ENCODE peak calls at places on chromosomes 12 and 14, in seven cellular contexts. X is CD8-positive, alpha-beta T cell; J is adrenal gland; G is fibroblast of mammary gland; C is mucosa of descending colon; N is AG04450; W is ascending aorta. U is an unnamed sample.
A peak's percentile ranks its signal among the peaks of the same experiment; 100 is the strongest.

GRCh38 chr14:89720741-89721315 is 233.7 kb downstream of the EFCAB11 start:
- DNase-seq in X (peak; percentile 75), J (peak; percentile 66), G (no peak), C (peak; percentile 45), N (no peak), W (peak; percentile 30), U (no peak)

GRCh38 chr12:76272292-76272691 is 75.9 kb downstream of the BBS10 start:
- DNase-seq in X (no peak), J (no peak), G (no peak), C (no peak), N (no peak), W (no peak), U (no peak)

GRCh38 chr12:54217309-54217661 is 28.5 kb upstream of the SMUG1 start:
- DNase-seq in X (no peak), J (no peak), G (no peak), C (no peak), N (no peak), W (no peak), U (no peak)

GRCh38 chr14:51304956-51305355 is 64.9 kb downstream of the TMX1 start:
- DNase-seq in X (no peak), J (no peak), G (peak; percentile 94), C (no peak), N (peak; percentile 80), W (no peak), U (no peak)

GRCh38 chr12:65462506-65462905 is 184.0 kb downstream of the MSRB3 start:
- DNase-seq in X (no peak), J (no peak), G (no peak), C (no peak), N (no peak), W (no peak), U (no peak)

GRCh38 chr12:71610036-71610795 is 53.4 kb downstream of the ZFC3H1 start:
- DNase-seq in X (no peak), J (no peak), G (no peak), C (no peak), N (no peak), W (no peak), U (no peak)

GRCh38 chr12:111182391-111182790 is 186.5 kb downstream of the PHETA1 start:
- DNase-seq in X (no peak), J (no peak), G (no peak), C (no peak), N (no peak), W (no peak), U (no peak)

GRCh38 chr12:5963515-5963914 is 18.5 kb upstream of the ANO2 start:
- DNase-seq in X (no peak), J (no peak), G (no peak), C (no peak), N (no peak), W (no peak), U (no peak)

GRCh38 chr12:130161261-130162231 is 718 bp upstream of the FZD10 start:
- DNase-seq in X (no peak), J (peak; percentile 53), G (peak; percentile 5), C (peak; percentile 36), N (no peak), W (no peak), U (no peak)

GRCh38 chr12:107570721-107571120 is 114.9 kb upstream of the PWP1 start:
- DNase-seq in X (no peak), J (no peak), G (peak; percentile 51), C (peak; percentile 57), N (peak; percentile 16), W (no peak), U (no peak)

GRCh38 chr12:91133871-91134270 is 22.6 kb upstream of the LUM start:
- DNase-seq in X (no peak), J (no peak), G (peak; percentile 88), C (no peak), N (peak; percentile 67), W (no peak), U (no peak)

DNA sequence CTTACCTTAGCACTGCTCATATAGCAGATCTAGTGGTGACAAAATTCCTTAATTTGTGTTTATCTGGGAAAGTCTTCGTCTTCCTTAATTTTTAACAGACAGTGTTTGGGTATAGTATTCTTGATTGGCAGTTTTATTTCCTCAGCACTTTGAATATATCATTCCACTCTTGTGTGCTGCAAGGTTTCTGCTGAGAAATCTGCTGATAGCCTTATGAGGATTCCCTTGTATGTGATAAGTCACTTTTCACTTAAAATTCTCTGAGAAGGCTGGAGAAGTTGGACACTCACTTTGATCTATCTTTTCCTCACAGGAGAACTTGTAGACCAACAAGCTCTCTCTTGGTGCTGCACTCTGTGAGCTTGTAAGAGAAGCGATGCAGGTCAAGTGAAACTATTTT is 306.1 kb upstream of the RTL1 start:
- DNase-seq in X (no peak), J (no peak), G (no peak), C (no peak), N (no peak), W (no peak), U (no peak)
- H3K4me3 ChIP-seq in X (no peak overlapping the region), J (no peak overlapping the region), G (no peak overlapping the region), C (no peak overlapping the region), N (no peak overlapping the region), W (no peak overlapping the region), U (no peak overlapping the region)

DNA sequence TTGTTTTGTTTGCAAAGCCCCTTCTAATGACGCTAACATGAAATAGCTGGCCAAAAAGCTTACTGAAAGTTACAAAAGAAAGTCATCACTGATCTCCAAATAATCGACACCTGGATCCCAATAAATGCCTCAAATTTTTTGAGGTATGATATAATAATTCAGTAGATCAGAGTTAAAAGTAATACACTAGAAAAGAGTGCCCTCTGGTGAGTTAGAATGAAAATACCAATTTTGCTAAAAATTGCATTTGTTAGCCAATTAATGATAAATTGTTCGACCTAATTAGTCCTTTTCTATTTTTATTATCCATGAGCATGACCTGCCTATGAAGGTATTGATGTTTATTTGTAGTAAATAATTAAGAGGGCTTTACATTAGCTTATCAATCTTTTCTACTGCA is 78.6 kb downstream of the CEP128 start:
- DNase-seq in X (no peak), J (no peak), G (no peak), C (no peak), N (no peak), W (no peak), U (no peak)
- TF ChIP-seq CTCF in X (no peak), J (no peak), G (peak; percentile 22), C (no peak), N (peak; percentile 46), W (no peak), U (peak; percentile 16)

GRCh38 chr14:57362356-57362755 is 28.0 kb upstream of the NAA30 start:
- DNase-seq in X (no peak), J (no peak), G (no peak), C (no peak), N (no peak), W (no peak), U (no peak)

DNA sequence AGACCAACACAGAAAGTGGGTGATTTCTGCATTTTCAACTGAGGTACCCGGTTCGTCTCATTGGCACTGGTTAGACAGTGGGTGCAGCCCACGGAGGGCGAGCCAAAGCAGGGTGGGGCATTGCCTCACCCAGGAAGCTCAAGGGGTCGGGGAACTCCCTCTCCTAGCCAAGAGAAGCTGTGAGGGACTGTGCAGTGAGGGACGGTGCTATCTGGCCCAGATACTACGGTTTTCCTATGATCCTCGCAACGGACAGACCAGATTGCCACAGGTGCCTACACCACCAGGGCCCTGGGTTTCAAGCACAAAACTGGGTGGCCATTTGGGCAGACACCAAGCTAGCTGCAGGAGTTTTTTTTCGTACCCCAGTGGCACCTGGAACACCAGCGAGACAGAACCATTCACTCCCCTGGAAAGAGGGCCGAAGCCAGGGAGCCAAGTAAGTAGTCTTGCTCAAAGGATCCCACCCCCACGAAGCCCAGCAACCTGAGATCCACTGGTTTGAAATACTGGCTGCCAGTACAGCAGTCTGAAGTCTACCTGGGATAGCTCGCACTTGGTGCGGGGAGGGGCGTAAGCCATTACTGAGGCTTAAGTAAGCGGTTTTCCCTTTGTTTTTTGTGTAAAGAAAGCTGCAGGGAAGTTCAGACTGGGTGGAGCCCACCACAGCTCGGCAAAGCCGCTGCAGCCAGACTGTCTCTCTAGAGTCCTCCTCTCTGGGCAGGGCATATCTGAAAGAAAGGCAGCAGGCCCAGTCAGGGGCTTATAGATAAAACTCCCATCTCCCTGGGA is 25.5 kb upstream of the NAA30 start:
- DNase-seq in X (no peak), J (no peak), G (no peak), C (no peak), N (no peak), W (no peak), U (no peak)
- H3K4me3 ChIP-seq in X (no peak overlapping the region), J (no peak overlapping the region), G (no peak overlapping the region), C (no peak overlapping the region), N (no peak overlapping the region), W (no peak overlapping the region), U (no peak overlapping the region)

GRCh38 chr14:99224116-99224910 is 47.7 kb downstream of the BCL11B start:
- DNase-seq in X (no peak), J (no peak), G (no peak), C (no peak), N (no peak), W (no peak), U (no peak)
- TF ChIP-seq CTCF in X (no peak), J (no peak), G (no peak), C (no peak), N (no peak), W (no peak), U (no peak)

GRCh38 chr14:64550539-64551333 is 975 bp downstream of the PPP1R36 start:
- DNase-seq in X (no peak), J (no peak), G (no peak), C (no peak), N (no peak), W (no peak), U (no peak)
- H3K4me3 ChIP-seq in X (no peak overlapping the region), J (no peak overlapping the region), G (no peak overlapping the region), C (no peak overlapping the region), N (no peak overlapping the region), W (no peak overlapping the region), U (peak overlapping the region; percentile 38)